ENCODE peak calls at places on chromosomes 4 and X, in ten cellular contexts. U, N, G, H, A, Q, F, V, O and Y are unnamed samples. For H3K9me2, the result is how much of the 10 kb centered on the place peaks cover.

GRCh38 chrX:10828640-10829039 is 208.3 kb upstream of the MID1 start:
- DNase-seq in U (no peak), N (peak), G (no peak), H (no peak), A (no peak), Q (no peak), F (no peak), V (no peak), O (no peak), Y (no peak)

GRCh38 chr4:84089652-84090437 is 409.2 kb downstream of the NKX6-1 start:
- DNase-seq in U (no peak), N (no peak), G (no peak), H (no peak), A (no peak), Q (no peak), F (no peak), V (no peak), O (no peak), Y (no peak)

GRCh38 chrX:29687687-29688086 is 527.7 kb upstream of the MAGEB2 start:
- DNase-seq in U (no peak), N (peak), G (no peak), H (no peak), A (peak), Q (no peak), F (peak), V (no peak), O (no peak), Y (no peak)

GRCh38 chr4:7772708-7773385 is 166.8 kb downstream of the AFAP1 start:
- DNase-seq in U (no peak), N (no peak), G (no peak), H (no peak), A (no peak), Q (no peak), F (no peak), V (no peak), O (no peak), Y (no peak)

GRCh38 chr4:17276821-17277220 is 235.1 kb downstream of the QDPR start:
- DNase-seq in U (no peak), N (no peak), G (no peak), H (no peak), A (no peak), Q (no peak), F (peak), V (peak), O (no peak), Y (no peak)

GRCh38 chr4:113707013-113707412 is 54.5 kb downstream of the CAMK2D start:
- DNase-seq in U (no peak), N (no peak), G (no peak), H (no peak), A (no peak), Q (no peak), F (peak), V (no peak), O (no peak), Y (no peak)

GRCh38 chrX:112120737-112121136 is 38.2 kb upstream of the TRPC5 start:
- DNase-seq in U (no peak), N (no peak), G (no peak), H (no peak), A (no peak), Q (no peak), F (no peak), V (no peak), O (no peak), Y (no peak)

GRCh38 chr4:168769416-168769815 is 240.6 kb downstream of the CBR4 start:
- DNase-seq in U (no peak), N (no peak), G (no peak), H (no peak), A (peak), Q (no peak), F (peak), V (no peak), O (no peak), Y (no peak)

GRCh38 chrX:129540725-129541184 is 696 bp downstream of the OCRL start:
- DNase-seq in U (peak), N (peak), G (no peak), H (peak), A (peak), Q (no peak), F (peak), V (no peak), O (peak), Y (no peak)

GRCh38 chr4:186068581-186069402 is at the start of gene TLR3:
- DNase-seq in U (peak), N (peak), G (no peak), H (no peak), A (no peak), Q (no peak), F (peak), V (peak), O (no peak), Y (peak)
- H3K4me3 ChIP-seq in U (peak), N (peak), G (peak), H (no peak), A (peak), Q (peak), F (peak), V (peak), O (peak), Y (peak)

DNA sequence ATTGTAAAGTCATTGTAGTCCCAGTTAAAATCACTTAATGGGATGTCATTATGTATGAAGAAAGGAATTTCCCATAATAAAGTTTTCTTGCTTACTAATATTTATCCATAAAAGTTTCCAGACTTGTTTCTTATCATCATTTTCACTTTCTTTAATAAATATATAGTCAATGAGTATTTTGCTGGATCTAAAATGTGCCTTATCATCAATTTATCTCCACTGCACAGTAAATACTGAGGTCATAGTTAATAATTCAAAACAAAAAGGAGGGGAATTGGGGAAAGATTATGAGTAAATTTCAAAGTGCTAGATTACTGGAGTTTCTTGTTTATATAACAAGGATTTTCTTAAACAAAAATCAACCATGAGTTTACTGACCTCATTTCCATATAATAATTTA is 279.5 kb upstream of the DKK2 start:
- DNase-seq in U (no peak), N (no peak), G (no peak), H (no peak), A (no peak), Q (no peak), F (no peak), V (no peak), O (no peak), Y (no peak)
- H3K9me2 ChIP-seq in U (under half), N (under half), G (under half), H (under half), A (under half), Q (under half), F (under half), V (under half), O (under half), Y (under half)

GRCh38 chr4:87851332-87851731 is 18.6 kb downstream of the MEPE start:
- DNase-seq in U (no peak), N (no peak), G (no peak), H (no peak), A (no peak), Q (no peak), F (no peak), V (no peak), O (no peak), Y (no peak)

GRCh38 chr4:87849612-87850011 is 16.8 kb downstream of the MEPE start:
- DNase-seq in U (no peak), N (no peak), G (no peak), H (no peak), A (no peak), Q (no peak), F (no peak), V (no peak), O (no peak), Y (no peak)

GRCh38 chr4:87844476-87844875 is 11.7 kb downstream of the MEPE start:
- DNase-seq in U (no peak), N (no peak), G (no peak), H (no peak), A (no peak), Q (no peak), F (peak), V (no peak), O (no peak), Y (no peak)

GRCh38 chr4:87851955-87852354 is 19.2 kb downstream of the MEPE start:
- DNase-seq in U (no peak), N (no peak), G (no peak), H (no peak), A (no peak), Q (no peak), F (no peak), V (no peak), O (no peak), Y (no peak)

GRCh38 chr4:87848622-87849351 is 16.0 kb downstream of the MEPE start:
- DNase-seq in U (peak), N (peak), G (peak), H (peak), A (peak), Q (peak), F (peak), V (peak), O (peak), Y (peak)
- H3K4me3 ChIP-seq in U (no peak), N (peak), G (peak), H (peak), A (no peak), Q (peak), F (peak), V (no peak), O (peak), Y (peak)

GRCh38 chr4:40909363-40909876 is 159.7 kb downstream of the NSUN7 start:
- DNase-seq in U (no peak), N (peak), G (peak), H (no peak), A (peak), Q (peak), F (peak), V (no peak), O (peak), Y (no peak)
- H3K9me2 ChIP-seq in U (under half), N (under half), G (under half), H (under half), A (under half), Q (under half), F (under half), V (under half), O (under half), Y (under half)

DNA sequence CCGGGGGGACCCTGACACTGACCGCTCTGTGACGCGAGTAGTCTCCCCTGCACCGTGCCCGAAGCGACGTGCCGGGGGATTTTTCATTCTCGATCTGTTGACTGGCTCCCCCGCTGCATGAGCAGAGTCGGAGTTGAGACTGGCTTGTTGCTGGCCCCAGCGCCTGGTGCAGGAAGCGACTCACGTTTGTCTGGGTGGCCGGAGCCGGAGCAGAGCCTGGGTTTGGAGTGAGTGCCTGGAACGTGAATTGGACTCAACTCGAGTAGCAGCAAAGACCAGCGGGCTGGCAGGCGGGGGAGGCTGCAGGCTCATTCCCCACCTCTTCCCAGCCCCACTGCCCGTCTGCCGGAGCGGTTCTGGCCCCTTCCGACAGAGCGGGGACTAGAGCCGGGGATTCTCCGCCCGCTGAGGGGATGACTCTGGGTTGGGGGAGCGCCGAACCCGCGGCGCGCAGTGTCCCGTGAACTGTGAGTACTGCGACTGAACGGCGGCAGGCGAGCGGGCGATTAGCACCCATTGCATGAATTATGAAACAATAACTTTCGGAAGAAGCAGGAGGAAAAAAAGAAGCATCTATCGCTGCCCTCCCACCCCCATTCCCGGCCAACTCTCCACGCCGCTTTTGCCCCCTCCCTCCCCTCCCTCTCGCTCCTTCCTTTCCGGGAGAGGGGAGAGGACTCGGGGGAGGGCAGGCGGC is 635 bp downstream of the PCDH7 start:
- DNase-seq in U (no peak), N (peak), G (no peak), H (peak), A (peak), Q (peak), F (peak), V (no peak), O (peak), Y (no peak)
- H3K4me3 ChIP-seq in U (no peak), N (peak), G (no peak), H (peak), A (peak), Q (peak), F (peak), V (no peak), O (peak), Y (no peak)

GRCh38 chr4:153185453-153185852 is 18.8 kb upstream of the TRIM2 start:
- DNase-seq in U (no peak), N (no peak), G (no peak), H (no peak), A (no peak), Q (no peak), F (no peak), V (no peak), O (no peak), Y (no peak)

GRCh38 chr4:153179100-153179499 is 25.1 kb upstream of the TRIM2 start:
- DNase-seq in U (no peak), N (no peak), G (no peak), H (no peak), A (no peak), Q (no peak), F (no peak), V (no peak), O (no peak), Y (no peak)

GRCh38 chr4:153176938-153177337 is 27.3 kb upstream of the TRIM2 start:
- DNase-seq in U (no peak), N (no peak), G (no peak), H (peak), A (no peak), Q (no peak), F (no peak), V (no peak), O (no peak), Y (no peak)

GRCh38 chr4:153177841-153178240 is 26.4 kb upstream of the TRIM2 start:
- DNase-seq in U (no peak), N (no peak), G (no peak), H (no peak), A (no peak), Q (no peak), F (no peak), V (no peak), O (no peak), Y (no peak)

GRCh38 chr4:153181293-153182080 is 22.8 kb upstream of the TRIM2 start:
- DNase-seq in U (no peak), N (peak), G (no peak), H (no peak), A (no peak), Q (no peak), F (peak), V (no peak), O (peak), Y (no peak)
- H3K9me2 ChIP-seq in U (under half), N (under half), G (under half), H (under half), A (under half), Q (under half), F (under half), V (under half), O (under half), Y (under half)

GRCh38 chrX:77009691-77010090 is 437.5 kb upstream of the FGF16 start:
- DNase-seq in U (no peak), N (peak), G (no peak), H (no peak), A (peak), Q (no peak), F (peak), V (no peak), O (peak), Y (no peak)

GRCh38 chrX:77017093-77017492 is 430.1 kb upstream of the FGF16 start:
- DNase-seq in U (no peak), N (no peak), G (no peak), H (no peak), A (no peak), Q (no peak), F (no peak), V (no peak), O (no peak), Y (no peak)

GRCh38 chrX:77014655-77015377 is 432.4 kb upstream of the FGF16 start:
- DNase-seq in U (peak), N (no peak), G (no peak), H (peak), A (peak), Q (peak), F (no peak), V (peak), O (no peak), Y (no peak)
- H3K4me3 ChIP-seq in U (peak), N (no peak), G (no peak), H (no peak), A (no peak), Q (no peak), F (no peak), V (no peak), O (no peak), Y (no peak)

DNA sequence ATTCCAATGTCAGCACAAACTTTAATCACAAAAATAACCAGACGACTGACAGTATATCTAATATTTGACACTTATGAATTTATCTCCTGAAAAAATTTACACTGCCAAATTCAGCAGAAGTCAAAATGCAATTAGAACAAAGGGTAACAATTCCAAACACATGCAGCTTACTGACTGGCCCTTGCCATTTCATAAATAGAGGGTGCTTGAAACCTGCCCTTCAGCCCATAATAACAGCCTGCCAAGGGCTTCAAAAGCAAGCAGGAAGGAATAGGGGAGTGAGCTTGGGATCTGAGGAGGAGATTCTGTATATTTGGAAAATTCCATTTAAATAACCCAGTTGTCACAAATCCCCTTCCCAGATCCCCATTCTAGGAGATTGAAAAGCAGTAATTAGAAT is 66.1 kb upstream of the IQCM start:
- DNase-seq in U (no peak), N (no peak), G (no peak), H (no peak), A (no peak), Q (no peak), F (no peak), V (no peak), O (no peak), Y (no peak)
- H3K9me2 ChIP-seq in U (under half), N (under half), G (under half), H (under half), A (under half), Q (under half), F (under half), V (under half), O (under half), Y (under half)